ENCODE peak calls at places on chromosomes 5 and 9, in nine cellular contexts. C is anterior cingulate cortex, E is NCI-H510A, M is pancreas, I is NCI-H1436, W is NCI-H1092 treated with DMSO at 0.1 percent for 48 hours, S is neural progenitor cell, Y is right lobe of liver, U is endothelial cell. H is an unnamed sample.
A peak's percentile ranks its signal among the peaks of the same experiment; 100 is the strongest.

GRCh38 chr5:68953151-68953884 is 140.5 kb upstream of the SLC30A5 start:
- DNase-seq in W (no peak), Y (no peak), U (no peak), I (no peak), M (no peak), C (no peak), E (no peak), S (no peak), H (no peak)

GRCh38 chr5:107563957-107564544 is 106.7 kb downstream of the EFNA5 start:
- DNase-seq in U (no peak), Y (no peak), E (no peak), S (no peak), M (no peak), W (no peak), I (no peak), C (no peak), H (no peak)

GRCh38 chr5:142600611-142601360 is 85.1 kb downstream of the FGF1 start:
- DNase-seq in W (peak; percentile 27), Y (peak; percentile 54), U (no peak), I (no peak), C (no peak), M (no peak), S (no peak), E (peak; percentile 29), H (no peak)

GRCh38 chr9:136088481-136088938 is 6.6 kb downstream of the NACC2 start:
- DNase-seq in Y (no peak), U (no peak), I (no peak), S (peak; percentile 1), M (no peak), E (no peak), C (no peak), W (no peak), H (no peak)

GRCh38 chr9:115941561-115942315 is 211.9 kb upstream of the PAPPA start:
- DNase-seq in W (no peak), S (no peak), E (no peak), M (no peak), U (no peak), C (no peak), I (no peak), Y (no peak), H (no peak)

GRCh38 chr5:15789661-15790060 is 289.7 kb downstream of the FBXL7 start:
- DNase-seq in W (no peak), C (no peak), S (no peak), U (no peak), M (no peak), I (no peak), E (no peak), Y (no peak), H (no peak)

GRCh38 chr9:30913331-30913730 is 1471.1 kb upstream of the ACO1 start:
- DNase-seq in U (no peak), I (no peak), C (no peak), M (no peak), E (no peak), W (no peak), S (peak; percentile 64), Y (no peak), H (no peak)

GRCh38 chr5:93325946-93326345 is 255.1 kb downstream of the NR2F1-AS1 start:
- DNase-seq in Y (no peak), U (no peak), C (no peak), I (no peak), S (no peak), M (no peak), E (no peak), W (no peak), H (no peak)

GRCh38 chr5:156753846-156754245 is 96.2 kb upstream of the PPP1R2B start:
- DNase-seq in S (no peak), W (no peak), C (no peak), M (no peak), E (no peak), Y (no peak), U (no peak), I (no peak), H (no peak)

GRCh38 chr9:113631811-113632665 is 168.5 kb downstream of the RGS3 start:
- DNase-seq in M (no peak), S (no peak), U (no peak), E (no peak), Y (peak; percentile 11), C (no peak), I (no peak), W (no peak), H (no peak)

GRCh38 chr9:104142799-104143553 is 48.9 kb downstream of the SMC2 start:
- DNase-seq in S (no peak), I (no peak), E (no peak), C (no peak), W (no peak), U (no peak), M (no peak), Y (no peak), H (no peak)

GRCh38 chr5:82031220-82032119 is 59.6 kb downstream of the ATG10 start:
- DNase-seq in M (no peak), E (no peak), W (no peak), C (no peak), S (peak; percentile 68), Y (no peak), U (no peak), I (peak; percentile 26), H (no peak)

GRCh38 chr5:40578501-40579451 is 100.9 kb upstream of the PTGER4 start:
- DNase-seq in I (no peak), M (no peak), W (no peak), C (no peak), S (no peak), E (no peak), U (no peak), Y (no peak), H (no peak)

GRCh38 chr9:134366223-134367031 is 40.2 kb downstream of the RXRA start:
- DNase-seq in M (peak; percentile 86), W (peak; percentile 95), Y (peak; percentile 96), I (peak; percentile 71), C (peak; percentile 86), E (no peak), U (no peak), S (no peak), H (peak; percentile 94)